ENCODE peak calls at places on chromosomes 11 and 22, in six cellular contexts. V is stomach, P is esophagus muscularis mucosa, F is suprapubic skin, X is HCT116, Z is H1. L is an unnamed sample.
A peak's percentile ranks its signal among the peaks of the same experiment; 100 is the strongest.

GRCh38 chr11:12430912-12431311 is 53.5 kb downstream of the PARVA start:
- DNase-seq in X (no peak), Z (no peak), V (peak; percentile 72), F (no peak), P (peak; percentile 97), L (peak; percentile 95)

GRCh38 chr11:73147771-73148681 is 5.9 kb upstream of the FCHSD2 start:
- DNase-seq in P (no peak), F (no peak), X (no peak), Z (no peak), V (no peak), L (peak; percentile 73)

GRCh38 chr11:83238111-83238510 is 44.6 kb downstream of the ANKRD42 start:
- DNase-seq in F (no peak), V (no peak), X (no peak), Z (no peak), P (no peak), L (no peak)

GRCh38 chr11:103281301-103281700 is 172.1 kb downstream of the DYNC2H1 start:
- DNase-seq in Z (no peak), F (no peak), P (no peak), X (no peak), V (no peak), L (no peak)

GRCh38 chr11:74321487-74322188 is 10.2 kb upstream of the P4HA3 start:
- DNase-seq in X (no peak), F (no peak), Z (no peak), P (no peak), V (no peak), L (no peak)

GRCh38 chr11:69883292-69884255 is 64.4 kb upstream of the FGF3 start:
- DNase-seq in V (no peak), Z (no peak), F (no peak), X (no peak), P (no peak), L (no peak)

GRCh38 chr11:44443836-44444769 is 121.4 kb upstream of the CD82 start:
- DNase-seq in F (no peak), Z (no peak), V (peak; percentile 11), P (no peak), X (no peak), L (no peak)

GRCh38 chr11:119536801-119537200 is 113.8 kb upstream of the THY1 start:
- DNase-seq in X (no peak), V (no peak), F (no peak), Z (no peak), P (no peak), L (no peak)

GRCh38 chr11:74141274-74141695 is 29.5 kb downstream of the C2CD3 start:
- DNase-seq in Z (no peak), V (peak; percentile 47), F (no peak), P (no peak), X (no peak), L (no peak)

GRCh38 chr11:34439521-34440258 is 956 bp downstream of the CAT start:
- DNase-seq in F (no peak), P (no peak), X (no peak), V (no peak), Z (no peak), L (no peak)

GRCh38 chr11:22208151-22208858 is 15.4 kb downstream of the ANO5 start:
- DNase-seq in Z (no peak), V (no peak), X (no peak), P (no peak), F (no peak), L (no peak)

GRCh38 chr22:24423519-24424000 is 3.8 kb upstream of the ADORA2A start:
- DNase-seq in P (no peak), X (no peak), V (peak; percentile 73), F (no peak), Z (no peak), L (peak; percentile 72)

GRCh38 chr11:91686700-91687099 is 537.9 kb upstream of the FAT3 start:
- DNase-seq in P (no peak), Z (no peak), F (no peak), V (no peak), X (no peak), L (no peak)

GRCh38 chr22:37284807-37285355 is 2.6 kb downstream of the CYTH4 start:
- DNase-seq in V (peak; percentile 40), P (no peak), Z (no peak), X (no peak), F (no peak), L (peak; percentile 80)

GRCh38 chr22:44658371-44658953 is 43.5 kb upstream of the PRR5 start:
- DNase-seq in Z (no peak), P (peak; percentile 91), V (no peak), F (no peak), X (no peak), L (peak; percentile 84)

GRCh38 chr11:107457205-107457557 is 444 bp downstream of the CWF19L2 start:
- DNase-seq in Z (no peak), V (no peak), X (no peak), F (no peak), P (no peak), L (no peak)

GRCh38 chr11:111944139-111944538 is 7.0 kb downstream of the DIXDC1 start:
- DNase-seq in P (no peak), F (no peak), X (no peak), V (no peak), Z (no peak), L (no peak)

GRCh38 chr11:130121430-130121978 is 38.1 kb upstream of the ST14 start:
- DNase-seq in F (no peak), P (no peak), V (no peak), X (peak; percentile 29), Z (no peak), L (no peak)

GRCh38 chr11:31764766-31765165 is 46.4 kb downstream of the PAX6 start:
- DNase-seq in Z (no peak), V (no peak), P (no peak), F (no peak), X (no peak), L (no peak)

GRCh38 chr11:75541301-75541929 is 15.7 kb upstream of the GDPD5 start:
- DNase-seq in X (no peak), F (no peak), Z (no peak), P (no peak), V (no peak), L (no peak)

GRCh38 chr22:35397095-35397904 is 2.6 kb upstream of the MCM5 start:
- DNase-seq in X (no peak), P (no peak), F (no peak), Z (no peak), V (no peak), L (no peak)

GRCh38 chr11:60172011-60172410 is 10.9 kb downstream of the MS4A6A start:
- DNase-seq in X (no peak), F (no peak), Z (no peak), V (no peak), P (no peak), L (no peak)
- H3K4me1 ChIP-seq in X (no peaks in the 10 kb centered on the region), F (no peaks in the 10 kb centered on the region), Z (no peaks in the 10 kb centered on the region), V (no peaks in the 10 kb centered on the region), P (no peaks in the 10 kb centered on the region), L (no peaks in the 10 kb centered on the region)

GRCh38 chr11:16789061-16789415 is 50.6 kb downstream of the C11orf58 start:
- DNase-seq in X (no peak), V (no peak), F (no peak), P (no peak), Z (no peak), L (peak; percentile 49)
- TF ChIP-seq POLR2AphosphoS5 in X (no peak), V (no peak), F (no peak), P (no peak), Z (no peak), L (no peak)

DNA sequence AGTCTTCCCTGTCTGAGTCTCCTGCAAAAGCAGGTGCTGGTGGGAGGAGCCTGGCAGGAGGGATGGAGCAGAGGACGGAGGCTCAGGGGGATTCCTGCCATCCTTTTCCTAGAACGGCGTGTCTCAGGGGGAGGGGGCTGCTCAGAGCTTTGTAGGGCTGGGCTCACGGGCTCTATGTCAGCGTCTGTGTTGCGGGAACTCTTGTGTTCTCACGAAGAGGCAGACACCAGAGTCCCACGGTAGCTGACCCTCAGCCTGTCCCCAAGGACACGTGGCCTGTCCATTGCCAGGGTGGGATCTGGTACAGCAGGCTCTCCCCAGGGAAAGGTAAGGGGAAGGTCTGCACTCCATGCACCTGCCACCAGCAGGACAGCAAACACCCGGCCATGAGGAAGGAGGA is 1505.2 kb downstream of the TBC1D22A start:
- DNase-seq in P (no peak), Z (no peak), F (no peak), X (no peak), V (no peak), L (no peak)
- TF ChIP-seq POLR2A in P (no peak), Z (no peak), F (no peak), X (no peak), V (no peak), L (no peak)

GRCh38 chr11:3860360-3860759 is 4.9 kb downstream of the STIM1 start:
- DNase-seq in P (no peak), X (no peak), V (no peak), Z (no peak), F (no peak), L (no peak)

GRCh38 chr11:3861698-3862097 is 6.2 kb downstream of the STIM1 start:
- DNase-seq in X (no peak), P (no peak), Z (no peak), V (no peak), F (no peak), L (no peak)

GRCh38 chr11:3856856-3857553 is 1.5 kb downstream of the STIM1 start:
- DNase-seq in P (no peak), V (no peak), X (no peak), Z (no peak), F (no peak), L (no peak)

GRCh38 chr11:3857628-3858027 is 2.2 kb downstream of the STIM1 start:
- DNase-seq in X (no peak), F (no peak), Z (no peak), V (no peak), P (no peak), L (no peak)

DNA sequence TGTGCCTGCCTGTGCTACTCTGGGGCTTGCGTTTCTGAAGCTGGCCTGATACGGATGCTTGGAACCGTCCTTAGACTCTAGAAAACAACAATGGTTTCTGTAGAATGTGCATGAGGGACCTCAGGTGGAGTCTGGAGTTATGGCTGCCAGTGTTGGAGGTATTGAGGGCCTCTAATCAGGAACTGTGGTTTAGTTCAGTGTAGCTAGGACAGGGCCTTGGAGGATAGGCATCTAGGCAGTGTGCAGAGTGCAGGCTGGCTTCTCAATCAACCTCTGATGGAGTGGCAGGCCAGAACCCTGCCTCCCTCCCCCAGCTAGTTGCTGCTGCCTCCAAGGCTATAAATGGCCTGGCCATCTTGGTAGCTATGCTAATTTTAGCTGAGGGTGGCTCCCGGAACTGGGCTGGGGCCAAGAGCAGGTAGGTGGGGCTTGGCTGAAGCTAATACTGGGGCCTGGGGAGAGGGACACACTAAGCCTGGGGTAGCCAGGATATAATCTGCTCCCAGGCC is 4.0 kb downstream of the STIM1 start:
- DNase-seq in P (no peak), X (no peak), V (peak; percentile 73), Z (no peak), F (no peak), L (no peak)
- H3K4me1 ChIP-seq in P (peaks cover 48% of the 10 kb centered on the region), X (peaks cover 12% of the 10 kb centered on the region), V (peaks cover 81% of the 10 kb centered on the region), Z (peaks cover 7% of the 10 kb centered on the region), F (peaks cover 70% of the 10 kb centered on the region), L (no peaks in the 10 kb centered on the region)

DNA sequence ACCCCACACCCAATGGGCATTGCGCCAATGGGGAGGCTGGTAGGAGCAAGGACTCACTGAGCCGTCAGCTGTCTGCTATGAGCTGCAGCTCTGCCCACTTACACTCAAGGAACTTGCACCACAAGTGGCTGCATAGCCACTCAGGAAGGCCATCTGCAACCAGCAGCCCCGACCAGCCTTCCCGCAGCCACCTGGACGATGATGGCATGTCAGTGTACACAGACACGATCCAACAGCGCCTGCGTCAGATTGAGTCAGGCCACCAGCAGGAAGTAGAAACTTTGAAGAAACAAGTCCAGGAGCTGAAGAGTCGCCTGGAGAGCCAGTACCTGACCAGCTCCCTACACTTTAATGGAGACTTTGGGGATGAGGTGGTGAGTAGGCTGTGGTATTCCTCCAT is 59.8 kb upstream of the HORMAD2 start:
- DNase-seq in V (no peak), F (no peak), X (no peak), Z (no peak), P (no peak), L (no peak)
- TF ChIP-seq POLR2AphosphoS5 in V (no peak), F (no peak), X (no peak), Z (no peak), P (no peak), L (no peak)

GRCh38 chr22:30205281-30206115 is 41.1 kb downstream of the LIF start:
- DNase-seq in V (peak; percentile 25), F (peak; percentile 88), X (no peak), P (no peak), Z (no peak), L (peak; percentile 87)
- TF ChIP-seq POLR2A in V (no peak), F (no peak), X (no peak), P (no peak), Z (no peak), L (no peak)

L was measured in sigmoid colon.